ENCODE peak calls at places on chromosomes 1 and 21, in eight cellular contexts. S is endodermal cell, D is lower lobe of right lung, Q is cardiac muscle cell, P is prostate gland, W is adrenal gland, G is neural progenitor cell, F is mesendoderm. X is an unnamed sample.

GRCh38 chr1:247680171-247680570 is 632 bp upstream of the OR13G1 start:
- DNase-seq in S (no peak), D (no peak), Q (no peak), P (no peak), W (no peak), G (no peak), F (no peak), X (no peak)

GRCh38 chr1:156371553-156372264 is 2.7 kb downstream of the RHBG start:
- DNase-seq in S (no peak), D (peak; percentile 82), Q (no peak), P (no peak), W (peak; percentile 59), G (no peak), F (no peak), X (peak; percentile 62)

GRCh38 chr1:187928288-187928687 is 1099.5 kb downstream of the PLA2G4A start:
- DNase-seq in S (peak; percentile 77), D (no peak), Q (peak; percentile 58), P (no peak), W (no peak), G (peak; percentile 83), F (peak; percentile 83), X (peak; percentile 54)

GRCh38 chr1:172105230-172105629 is 263.9 kb downstream of the DNM3 start:
- DNase-seq in S (no peak), D (no peak), Q (no peak), P (no peak), W (no peak), G (no peak), F (no peak), X (no peak)

GRCh38 chr1:196423612-196424011 is 184.6 kb downstream of the KCNT2 start:
- DNase-seq in S (no peak), D (no peak), Q (no peak), P (no peak), W (no peak), G (no peak), F (no peak), X (no peak)

GRCh38 chr21:27101533-27101932 is 134.6 kb upstream of the ADAMTS5 start:
- DNase-seq in S (no peak), D (no peak), Q (no peak), P (no peak), W (no peak), G (no peak), F (no peak), X (no peak)

GRCh38 chr21:26840912-26841311 is 4.3 kb downstream of the ADAMTS1 start:
- DNase-seq in S (no peak), D (no peak), Q (no peak), P (no peak), W (no peak), G (no peak), F (peak; percentile 46), X (no peak)

GRCh38 chr1:116855788-116856187 is 53.9 kb upstream of the PTGFRN start:
- DNase-seq in S (no peak), D (no peak), Q (no peak), P (no peak), W (no peak), G (peak; percentile 36), F (no peak), X (no peak)

GRCh38 chr1:194117582-194117981 is 931.2 kb upstream of the B3GALT2 start:
- DNase-seq in S (peak; percentile 89), D (no peak), Q (no peak), P (no peak), W (no peak), G (peak; percentile 39), F (peak; percentile 81), X (no peak)

GRCh38 chr1:22030473-22030872 is 22.0 kb upstream of the CDC42 start:
- DNase-seq in S (no peak), D (no peak), Q (no peak), P (no peak), W (no peak), G (no peak), F (no peak), X (no peak)

GRCh38 chr1:46601257-46602007 is 2.6 kb downstream of the MKNK1 start:
- DNase-seq in S (no peak), D (no peak), Q (no peak), P (no peak), W (no peak), G (no peak), F (no peak), X (no peak)

GRCh38 chr1:152855661-152856060 is 4.1 kb upstream of the LCE7A start:
- DNase-seq in S (no peak), D (no peak), Q (no peak), P (no peak), W (no peak), G (no peak), F (no peak), X (no peak)

GRCh38 chr1:167454304-167454928 is 63.9 kb downstream of the CD247 start:
- DNase-seq in S (no peak), D (no peak), Q (no peak), P (no peak), W (no peak), G (no peak), F (peak; percentile 52), X (no peak)

GRCh38 chr1:15002325-15002724 is 151.2 kb upstream of the TMEM51 start:
- DNase-seq in S (no peak), D (no peak), Q (no peak), P (no peak), W (no peak), G (no peak), F (no peak), X (no peak)

GRCh38 chr1:212557739-212558664 is 50.6 kb upstream of the ATF3 start:
- DNase-seq in S (peak; percentile 87), D (peak; percentile 83), Q (peak; percentile 32), P (peak; percentile 46), W (peak; percentile 75), G (peak; percentile 55), F (peak; percentile 83), X (peak; percentile 91)

GRCh38 chr1:54572236-54572850 is 24.3 kb downstream of the ACOT11 start:
- DNase-seq in S (peak; percentile 72), D (no peak), Q (no peak), P (no peak), W (no peak), G (peak; percentile 42), F (peak; percentile 59), X (peak; percentile 39)

GRCh38 chr1:202662081-202662480 is 48.2 kb downstream of the SYT2 start:
- DNase-seq in S (no peak), D (no peak), Q (no peak), P (no peak), W (no peak), G (no peak), F (no peak), X (no peak)

GRCh38 chr1:47563206-47563605 is 125.4 kb downstream of the FOXD2 start:
- DNase-seq in S (no peak), D (no peak), Q (no peak), P (no peak), W (no peak), G (no peak), F (no peak), X (no peak)

GRCh38 chr1:43423672-43424550 is 29.8 kb downstream of the HYI start:
- DNase-seq in S (no peak), D (no peak), Q (no peak), P (no peak), W (no peak), G (no peak), F (no peak), X (no peak)

GRCh38 chr1:111139234-111139955 is 498 bp downstream of the DRAM2 start:
- DNase-seq in S (peak; percentile 86), D (no peak), Q (peak; percentile 65), P (peak; percentile 20), W (peak; percentile 63), G (peak; percentile 81), F (peak; percentile 89), X (peak; percentile 63)

GRCh38 chr1:50333595-50333974 is 89.7 kb downstream of the DMRTA2 start:
- DNase-seq in S (peak; percentile 91), D (peak; percentile 73), Q (peak; percentile 78), P (no peak), W (peak; percentile 46), G (peak; percentile 84), F (peak; percentile 69), X (peak; percentile 53)

GRCh38 chr1:24112381-24113169 is 640 bp upstream of the MYOM3 start:
- DNase-seq in S (peak; percentile 83), D (peak; percentile 83), Q (peak; percentile 69), P (peak; percentile 66), W (peak; percentile 47), G (peak; percentile 74), F (peak; percentile 77), X (no peak)

DNA sequence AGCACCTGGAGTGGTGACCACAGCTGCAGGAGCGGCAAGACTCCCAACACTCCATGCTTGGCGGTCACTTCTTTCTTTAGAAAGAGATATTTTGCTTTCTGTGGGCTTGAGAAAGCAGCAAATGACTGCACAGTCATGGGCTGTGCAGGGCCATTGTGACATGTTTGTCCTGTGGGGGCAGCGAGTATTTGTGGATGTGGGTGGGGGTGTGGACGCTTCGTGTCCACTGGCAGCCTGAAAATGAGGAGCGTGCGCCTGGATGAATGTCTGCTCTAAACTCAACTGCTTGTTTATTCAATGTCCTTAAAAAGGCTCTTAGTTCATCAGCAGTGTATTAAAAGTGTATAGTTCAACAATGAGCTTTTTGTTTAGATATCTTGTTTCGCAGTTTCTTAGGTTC is 68.1 kb downstream of the TLR5 start:
- DNase-seq in S (no peak), D (no peak), Q (no peak), P (no peak), W (no peak), G (no peak), F (no peak), X (no peak)
- H3K36me3 ChIP-seq in S (peaks cover 5% of the 10 kb centered on the region), D (no peaks in the 10 kb centered on the region), Q (no peaks in the 10 kb centered on the region), P (no peaks in the 10 kb centered on the region), W (no peaks in the 10 kb centered on the region), G (no peaks in the 10 kb centered on the region), F (no peaks in the 10 kb centered on the region), X (no peaks in the 10 kb centered on the region)

GRCh38 chr1:1920057-1920607 is 1.1 kb upstream of the TMEM52 start:
- DNase-seq in S (no peak), D (no peak), Q (no peak), P (no peak), W (peak; percentile 29), G (no peak), F (no peak), X (peak; percentile 61)
- H3K4me3 ChIP-seq in S (peak overlapping the region; percentile 62), D (peak overlapping the region; percentile 65), Q (no peak overlapping the region), P (no peak overlapping the region), W (no peak overlapping the region), G (peak overlapping the region; percentile 34), F (no peak overlapping the region), X (no peak overlapping the region)

DNA sequence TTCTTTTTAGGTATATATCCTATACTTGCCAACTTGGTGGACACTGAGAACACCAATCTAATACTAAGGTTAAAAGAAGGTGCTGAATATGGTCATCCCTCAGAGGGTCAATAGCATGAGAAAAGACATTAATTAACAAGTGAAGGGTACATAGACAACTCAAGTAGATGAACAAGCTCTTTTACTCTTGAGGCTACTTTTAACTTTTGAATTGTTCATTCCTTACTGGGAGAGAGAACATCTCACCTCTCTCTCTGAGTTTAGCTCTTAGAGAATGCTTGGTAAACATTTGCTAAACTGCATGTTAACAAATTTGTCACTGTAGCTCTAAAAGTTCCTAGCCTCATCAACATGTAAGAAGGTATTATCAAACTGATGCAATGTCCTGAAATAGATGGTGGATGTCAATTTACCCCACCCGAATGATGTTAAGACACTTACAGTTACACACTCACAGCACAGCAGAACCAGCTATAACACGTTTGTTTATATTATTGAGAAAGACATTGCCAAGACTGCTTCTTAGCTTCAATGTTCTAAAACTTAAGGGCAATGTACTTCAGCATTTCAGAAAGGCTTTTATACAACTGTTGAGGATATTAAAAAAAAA is 35.9 kb downstream of the HEATR1 start:
- DNase-seq in S (no peak), D (no peak), Q (no peak), P (no peak), W (no peak), G (no peak), F (peak; percentile 52), X (no peak)
- H3K36me3 ChIP-seq in S (peaks cover 83% of the 10 kb centered on the region), D (peaks cover 100% of the 10 kb centered on the region), Q (peaks cover 72% of the 10 kb centered on the region), P (peaks cover 3% of the 10 kb centered on the region), W (peaks cover 86% of the 10 kb centered on the region), G (peaks cover 14% of the 10 kb centered on the region), F (peaks cover 6% of the 10 kb centered on the region), X (peaks cover 5% of the 10 kb centered on the region)

GRCh38 chr21:33339135-33339534 is 14.4 kb downstream of the IFNAR1 start:
- DNase-seq in S (no peak), D (no peak), Q (no peak), P (no peak), W (no peak), G (no peak), F (no peak), X (no peak)
- H3K4me3 ChIP-seq in S (no peak overlapping the region), D (no peak overlapping the region), Q (no peak overlapping the region), P (no peak overlapping the region), W (no peak overlapping the region), G (no peak overlapping the region), F (no peak overlapping the region), X (no peak overlapping the region)